ENCODE peak calls at places on chromosome 3, in five cellular contexts. Z, L, R, I and W are unnamed samples.

GRCh38 chr3:13655074-13655913 is 106.4 kb downstream of the FBLN2 start:
- DNase-seq in L (no peak), I (peak; percentile 38), R (peak; percentile 77), Z (no peak), W (no peak)

GRCh38 chr3:171833775-171834460 is 9.2 kb upstream of the TMEM212 start:
- DNase-seq in I (peak; percentile 85), L (no peak), R (no peak), Z (no peak), W (no peak)

GRCh38 chr3:184737641-184738518 is 26.0 kb upstream of the MAGEF1 start:
- DNase-seq in I (peak; percentile 76), L (peak; percentile 71), Z (no peak), R (no peak), W (no peak)

GRCh38 chr3:132721479-132722164 is 587 bp downstream of the NPHP3 start:
- DNase-seq in Z (peak; percentile 89), R (peak; percentile 88), L (peak; percentile 37), I (peak; percentile 76), W (peak; percentile 34)

GRCh38 chr3:46913644-46914043 is 36.1 kb downstream of the PTH1R start:
- DNase-seq in R (peak; percentile 54), Z (peak; percentile 52), I (peak; percentile 89), L (no peak), W (peak; percentile 53)

GRCh38 chr3:185983495-185984141 is 45.8 kb upstream of the TRA2B start:
- DNase-seq in R (peak; percentile 71), Z (peak; percentile 60), I (peak; percentile 74), L (peak; percentile 42), W (peak; percentile 38)

GRCh38 chr3:38067508-38068233 is 28.7 kb downstream of the DLEC1 start:
- DNase-seq in R (no peak), Z (no peak), L (no peak), I (no peak), W (no peak)

GRCh38 chr3:147419062-147419701 is 10.0 kb downstream of the ZIC1 start:
- DNase-seq in R (no peak), I (peak; percentile 32), Z (peak; percentile 93), L (peak; percentile 38), W (peak; percentile 99)

GRCh38 chr3:144501419-144501818 is 529.8 kb downstream of the DIPK2A start:
- DNase-seq in R (no peak), I (no peak), L (no peak), Z (no peak), W (no peak)

GRCh38 chr3:146581877-146582508 is 23.2 kb downstream of the PLSCR5 start:
- DNase-seq in I (peak; percentile 66), Z (no peak), L (no peak), R (no peak), W (no peak)

GRCh38 chr3:184176377-184177330 is 2.0 kb downstream of the AP2M1 start:
- DNase-seq in I (peak; percentile 94), L (peak; percentile 95), R (peak; percentile 74), Z (peak; percentile 83), W (peak; percentile 87)

GRCh38 chr3:38702231-38702630 is 52.7 kb upstream of the SCN5A start:
- DNase-seq in I (no peak), L (no peak), R (no peak), Z (no peak), W (no peak)

GRCh38 chr3:72278349-72279067 is 493.6 kb upstream of the PROK2 start:
- DNase-seq in Z (no peak), L (no peak), R (no peak), I (no peak), W (no peak)

GRCh38 chr3:40843851-40844548 is 319.2 kb downstream of the ZNF621 start:
- DNase-seq in I (no peak), L (no peak), R (no peak), Z (no peak), W (no peak)

GRCh38 chr3:149277338-149277813 is 55.7 kb upstream of the CP start:
- DNase-seq in R (no peak), I (peak; percentile 67), Z (no peak), L (peak; percentile 62), W (peak; percentile 31)

GRCh38 chr3:114706591-114707224 is 412.9 kb downstream of the TIGIT start:
- DNase-seq in I (peak; percentile 21), L (peak; percentile 63), R (no peak), Z (no peak), W (no peak)

GRCh38 chr3:126679831-126680677 is 24.0 kb upstream of the CHCHD6 start:
- DNase-seq in I (no peak), Z (no peak), L (peak; percentile 34), R (no peak), W (no peak)

GRCh38 chr3:114887806-114888205 is 259.3 kb downstream of the ZBTB20 start:
- DNase-seq in R (no peak), I (no peak), L (peak; percentile 69), Z (no peak), W (no peak)

GRCh38 chr3:89697321-89697916 is 590.0 kb downstream of the EPHA3 start:
- DNase-seq in I (no peak), L (no peak), R (no peak), Z (no peak), W (no peak)

GRCh38 chr3:2861920-2862319 is 248.3 kb downstream of the IL5RA start:
- DNase-seq in R (no peak), Z (no peak), L (no peak), I (no peak), W (no peak)

GRCh38 chr3:196563721-196564225 is 4.6 kb downstream of the WDR53 start:
- DNase-seq in R (no peak), I (peak; percentile 56), L (no peak), Z (no peak), W (peak; percentile 31)
- H3K4me3 ChIP-seq in R (no peak overlapping the region), I (no peak overlapping the region), L (no peak overlapping the region), Z (no peak overlapping the region), W (no peak overlapping the region)

DNA sequence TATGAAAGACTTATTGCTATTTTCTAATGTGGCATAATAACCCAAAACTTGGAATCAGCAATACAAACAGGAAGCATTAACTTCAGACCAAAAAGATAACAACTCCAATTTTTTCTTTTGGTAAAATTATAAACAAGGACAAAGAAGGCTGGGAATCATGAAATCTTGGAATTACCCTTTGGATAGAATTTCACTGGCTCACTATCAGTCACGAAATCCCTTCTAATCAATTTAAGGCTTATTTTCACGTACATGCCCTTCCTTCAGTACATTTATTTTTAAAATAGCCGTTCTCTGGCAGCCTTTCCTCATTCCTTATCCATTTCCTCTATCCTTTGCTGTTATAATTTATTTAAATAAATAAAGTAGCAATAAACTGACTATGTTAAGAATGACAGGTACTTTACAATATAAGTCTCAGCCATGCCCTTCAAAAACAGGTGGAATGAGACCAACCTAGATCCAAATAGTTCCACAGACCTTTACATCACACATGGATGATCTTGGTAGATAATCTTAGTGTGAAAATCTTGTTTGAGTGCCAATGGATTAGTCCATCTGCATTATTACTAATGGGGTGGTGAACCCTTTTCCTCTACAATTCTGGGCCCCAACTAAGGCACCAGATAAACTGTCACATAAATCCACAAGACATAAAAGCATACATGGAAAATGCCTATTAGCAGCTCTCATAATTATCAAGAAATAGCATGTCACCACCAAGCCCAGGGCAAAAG is 38.9 kb downstream of the ABI3BP start:
- DNase-seq in Z (no peak), I (no peak), R (no peak), L (no peak), W (no peak)
- TF ChIP-seq CTCF in Z (no peak), I (no peak), R (no peak), L (no peak), W (no peak)

GRCh38 chr3:194691481-194692281 is 6.0 kb downstream of the FAM43A start:
- DNase-seq in Z (no peak), R (no peak), I (peak; percentile 14), L (peak; percentile 18), W (no peak)
- H3K4me3 ChIP-seq in Z (no peak overlapping the region), R (no peak overlapping the region), I (no peak overlapping the region), L (no peak overlapping the region), W (no peak overlapping the region)

GRCh38 chr3:11161666-11162065 is 7.4 kb downstream of the HRH1 start:
- DNase-seq in R (no peak), I (no peak), L (no peak), Z (no peak), W (no peak)
- TF ChIP-seq CTCF in R (no peak), I (no peak), L (no peak), Z (no peak), W (peak; percentile 18)

DNA sequence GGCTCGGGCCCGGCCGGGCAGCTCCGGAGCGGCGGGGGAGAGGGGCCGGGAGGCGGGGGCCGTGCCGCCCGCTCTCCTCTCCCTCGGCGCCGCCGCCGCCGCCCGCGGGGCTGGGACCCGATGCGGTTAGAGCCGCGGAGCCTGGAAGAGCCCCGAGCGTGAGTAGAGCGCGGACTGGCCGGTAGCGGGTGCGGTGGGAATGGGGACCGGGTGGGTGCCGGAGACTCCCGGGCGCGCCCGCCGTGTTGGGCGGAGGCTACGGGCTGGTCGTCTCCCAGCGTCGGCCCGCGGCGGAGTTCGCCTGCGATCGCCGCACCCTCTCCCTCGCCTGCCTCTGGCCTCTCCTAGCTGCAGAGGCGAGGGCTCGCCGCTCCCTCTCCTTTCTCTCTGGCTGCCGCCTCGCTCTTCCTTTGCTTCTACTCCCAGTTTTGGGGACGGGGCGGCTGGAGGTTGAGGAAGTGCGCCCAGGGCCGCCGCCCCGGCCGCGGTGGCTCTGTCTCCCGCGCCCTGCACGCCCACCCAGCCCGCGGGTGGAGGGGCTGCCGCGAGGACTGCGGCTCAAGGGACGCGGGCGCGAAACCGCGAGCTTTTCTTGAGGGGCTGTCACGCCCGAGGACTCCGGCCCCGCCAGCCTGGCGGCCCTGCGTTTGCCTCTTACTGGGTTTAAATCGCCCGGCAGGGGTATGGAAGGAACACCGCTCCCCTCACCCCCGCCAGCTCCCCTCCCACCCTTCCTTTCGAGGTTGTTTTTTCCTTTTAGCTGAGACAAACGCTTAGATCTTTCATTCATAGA is 485 bp downstream of the PIK3CA start:
- DNase-seq in I (peak; percentile 41), L (peak; percentile 36), R (peak; percentile 80), Z (peak; percentile 78), W (no peak)
- H3K4me3 ChIP-seq in I (peak overlapping the region; percentile 83), L (peak overlapping the region; percentile 92), R (peak overlapping the region; percentile 94), Z (peak overlapping the region; percentile 96), W (peak overlapping the region; percentile 91)

DNA sequence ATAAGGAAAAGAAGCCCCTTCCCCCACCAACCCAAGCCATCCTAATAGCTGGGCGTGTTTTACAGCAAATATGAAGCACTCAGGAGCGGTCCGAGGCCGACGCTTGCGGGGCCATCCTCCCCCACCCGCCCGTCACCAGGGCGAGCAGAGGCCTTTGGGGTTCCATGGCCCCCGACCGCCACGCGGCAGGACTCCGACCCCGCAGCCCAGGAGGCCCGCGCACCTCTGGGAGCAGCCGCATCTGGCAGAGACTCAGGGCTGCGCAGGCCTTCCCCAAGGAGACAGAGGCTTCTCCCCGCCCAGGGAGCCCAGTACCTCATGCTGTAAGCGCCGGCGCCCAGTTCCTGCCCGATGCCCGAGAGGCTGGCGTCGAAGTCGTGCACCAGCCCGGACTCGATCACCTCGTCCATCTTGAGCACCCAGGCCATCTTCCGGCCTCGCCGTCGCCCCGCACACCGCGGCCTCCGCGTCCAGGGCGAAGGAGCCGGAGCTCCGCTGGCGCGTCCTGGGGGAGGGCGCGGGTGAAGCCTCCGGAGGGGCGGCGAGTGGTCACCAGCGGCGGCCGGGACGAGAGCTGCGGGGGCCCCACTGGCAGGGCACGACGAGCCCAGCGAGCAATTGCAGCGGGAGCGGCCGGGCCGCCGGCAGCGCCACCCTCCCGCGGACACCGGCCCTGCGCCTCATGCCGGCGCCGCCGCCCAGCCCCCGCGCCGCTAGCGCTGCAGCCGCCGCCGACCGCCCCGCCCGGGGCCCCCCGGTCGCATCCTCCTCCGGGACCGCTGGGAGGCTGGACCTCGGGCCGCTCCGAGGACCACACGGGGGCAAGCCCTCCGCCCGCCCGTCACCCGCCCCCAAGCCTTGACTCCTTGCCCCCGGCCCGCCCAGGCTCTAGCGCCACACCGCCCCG is 531 bp downstream of the UBP1 start:
- DNase-seq in R (peak; percentile 85), I (peak; percentile 39), Z (no peak), L (peak; percentile 56), W (no peak)
- TF ChIP-seq CTCF in R (no peak), I (no peak), Z (peak; percentile 46), L (no peak), W (no peak)